ENCODE peak calls at places on chromosome 11, in nine cellular contexts. S is astrocyte of the spinal cord, D is tibial artery, I is pancreas, Q is heart right ventricle, Z is cardiac muscle cell, Y is brain microvascular endothelial cell, J is PC-3, V is Peyer's patch. T is an unnamed sample.

GRCh38 chr11:131909426-131910200 is 539.2 kb downstream of the NTM start:
- DNase-seq in S (peak), D (no peak), I (no peak), Q (no peak), Z (no peak), Y (no peak), J (no peak), V (no peak), T (no peak)

GRCh38 chr11:116605543-116605942 is 167.2 kb downstream of the BUD13 start:
- DNase-seq in S (peak), D (no peak), I (no peak), Q (no peak), Z (peak), Y (peak), J (peak), V (no peak), T (peak)

GRCh38 chr11:130102457-130103249 is 33.0 kb downstream of the APLP2 start:
- DNase-seq in S (no peak), D (no peak), I (no peak), Q (no peak), Z (peak), Y (no peak), J (no peak), V (no peak), T (no peak)

GRCh38 chr11:44416776-44417175 is 106.8 kb upstream of the ALX4 start:
- DNase-seq in S (no peak), D (no peak), I (no peak), Q (no peak), Z (no peak), Y (no peak), J (peak), V (no peak), T (no peak)

GRCh38 chr11:13207665-13208594 is 69.7 kb upstream of the BMAL1 start:
- DNase-seq in S (peak), D (peak), I (no peak), Q (no peak), Z (peak), Y (peak), J (peak), V (peak), T (peak)

GRCh38 chr11:67629386-67630229 is at the start of gene NUDT8:
- DNase-seq in S (peak), D (peak), I (peak), Q (peak), Z (peak), Y (peak), J (peak), V (peak), T (peak)

GRCh38 chr11:108609681-108610080 is 16.1 kb upstream of the EXPH5 start:
- DNase-seq in S (peak), D (no peak), I (no peak), Q (no peak), Z (peak), Y (peak), J (peak), V (no peak), T (peak)

GRCh38 chr11:68146704-68147474 is 25.7 kb upstream of the CHKA start:
- DNase-seq in S (peak), D (no peak), I (peak), Q (peak), Z (peak), Y (peak), J (peak), V (peak), T (peak)

GRCh38 chr11:46382644-46383403 is 1.4 kb downstream of the MDK start:
- DNase-seq in S (no peak), D (no peak), I (no peak), Q (no peak), Z (peak), Y (no peak), J (peak), V (no peak), T (peak)

GRCh38 chr11:44402466-44403075 is 92.6 kb upstream of the ALX4 start:
- DNase-seq in S (no peak), D (no peak), I (no peak), Q (no peak), Z (no peak), Y (no peak), J (no peak), V (no peak), T (no peak)

GRCh38 chr11:29161216-29161615 is 855.6 kb downstream of the KCNA4 start:
- DNase-seq in S (peak), D (no peak), I (no peak), Q (no peak), Z (no peak), Y (no peak), J (peak), V (no peak), T (peak)

GRCh38 chr11:69362315-69362714 is 68.4 kb downstream of the MYEOV start:
- DNase-seq in S (no peak), D (no peak), I (no peak), Q (no peak), Z (no peak), Y (no peak), J (no peak), V (no peak), T (no peak)

GRCh38 chr11:33133761-33134160 is 27.5 kb downstream of the CSTF3 start:
- DNase-seq in S (no peak), D (no peak), I (no peak), Q (no peak), Z (no peak), Y (no peak), J (no peak), V (no peak), T (no peak)

GRCh38 chr11:12893787-12894672 is 115.1 kb upstream of the RASSF10 start:
- DNase-seq in S (peak), D (peak), I (peak), Q (peak), Z (peak), Y (peak), J (peak), V (peak), T (peak)

GRCh38 chr11:131840542-131840941 is 470.1 kb downstream of the NTM start:
- DNase-seq in S (no peak), D (no peak), I (no peak), Q (no peak), Z (no peak), Y (no peak), J (no peak), V (no peak), T (no peak)

GRCh38 chr11:86938203-86938899 is 16.8 kb downstream of the FZD4 start:
- DNase-seq in S (no peak), D (no peak), I (no peak), Q (no peak), Z (no peak), Y (no peak), J (no peak), V (no peak), T (no peak)

GRCh38 chr11:11022126-11022730 is 164.4 kb upstream of the ZBED5 start:
- DNase-seq in S (peak), D (no peak), I (no peak), Q (no peak), Z (peak), Y (peak), J (peak), V (no peak), T (peak)

GRCh38 chr11:3055881-3056280 is 1.3 kb downstream of the CARS1 start:
- DNase-seq in S (no peak), D (no peak), I (peak), Q (no peak), Z (no peak), Y (no peak), J (no peak), V (peak), T (no peak)
- H3K4me3 ChIP-seq in S (peak), D (peak), I (peak), Q (peak), Z (no peak), Y (peak), J (peak), V (no peak), T (peak)

GRCh38 chr11:70415176-70415575 is 16.8 kb downstream of the CTTN start:
- DNase-seq in S (peak), D (no peak), I (no peak), Q (no peak), Z (peak), Y (peak), J (peak), V (no peak), T (peak)
- TF ChIP-seq CTCF in S (peak), D (no peak), I (no peak), Q (peak), Z (peak), Y (peak), J (peak), V (no peak), T (peak)

GRCh38 chr11:112977620-112978212 is 16.5 kb downstream of the NCAM1 start:
- DNase-seq in S (peak), D (no peak), I (no peak), Q (no peak), Z (peak), Y (no peak), J (no peak), V (no peak), T (peak)
- H3K4me3 ChIP-seq in S (no peak), D (no peak), I (no peak), Q (no peak), Z (no peak), Y (no peak), J (no peak), V (no peak), T (no peak)

GRCh38 chr11:114280696-114281095 is 15.5 kb upstream of the NNMT start:
- DNase-seq in S (peak), D (peak), I (no peak), Q (peak), Z (peak), Y (peak), J (peak), V (peak), T (peak)
- TF ChIP-seq CTCF in S (peak), D (peak), I (peak), Q (peak), Z (peak), Y (peak), J (peak), V (no peak), T (peak)

T was measured in choroid plexus epithelial cell.